ENCODE peak calls at places on chromosomes 4 and X, in seven cellular contexts. P is lung microvascular endothelial cell, C is mucosa of descending colon, M is pons, E is progenitor cell of endocrine pancreas, S is lower leg skin, F is GM12878. J is an unnamed sample.

GRCh38 chr4:73929285-73929684 is 52.5 kb downstream of the PF4 start:
- DNase-seq in P (no peak), C (no peak), M (no peak), E (no peak), S (no peak), F (no peak), J (no peak)

GRCh38 chr4:155759372-155760252 is 791 bp downstream of the GUCY1B1 start:
- DNase-seq in P (no peak), C (peak), M (peak), E (peak), S (peak), F (no peak), J (peak)

GRCh38 chr4:68498413-68499007 is 51.2 kb downstream of the TMPRSS11E start:
- DNase-seq in P (peak), C (peak), M (peak), E (peak), S (no peak), F (peak), J (no peak)

GRCh38 chr4:179095585-179096228 is 1653.5 kb upstream of the AGA start:
- DNase-seq in P (peak), C (peak), M (peak), E (peak), S (no peak), F (no peak), J (no peak)

GRCh38 chrX:18944482-18944881 is 39.4 kb downstream of the PHKA2 start:
- DNase-seq in P (no peak), C (no peak), M (no peak), E (no peak), S (peak), F (no peak), J (no peak)

GRCh38 chr4:5033266-5033945 is 14.1 kb upstream of the CYTL1 start:
- DNase-seq in P (peak), C (peak), M (peak), E (no peak), S (peak), F (no peak), J (no peak)

GRCh38 chrX:24668111-24668510 is 21.0 kb upstream of the PCYT1B start:
- DNase-seq in P (no peak), C (no peak), M (peak), E (no peak), S (no peak), F (no peak), J (no peak)

GRCh38 chr4:155529197-155529596 is 137.5 kb upstream of the GUCY1A1 start:
- DNase-seq in P (no peak), C (peak), M (no peak), E (no peak), S (no peak), F (no peak), J (no peak)

GRCh38 chr4:138938371-138938699 is 77.2 kb upstream of the NOCT start:
- DNase-seq in P (peak), C (no peak), M (peak), E (no peak), S (no peak), F (no peak), J (no peak)